ENCODE peak calls at places on chromosome 6, in ten cellular contexts. O is body of pancreas, G is heart right ventricle, V is foreskin fibroblast, A is endodermal cell, T is adrenal gland, I is heart left ventricle, M is AG04450, F is RWPE1, L is astrocyte. P is an unnamed sample.

GRCh38 chr6:72968704-72969103 is 256.6 kb downstream of the KHDC1L start:
- DNase-seq in V (peak), G (no peak), I (no peak), L (peak), O (no peak), T (no peak), M (peak), F (peak), A (no peak), P (no peak)

GRCh38 chr6:34055223-34055933 is 90.5 kb downstream of the GRM4 start:
- DNase-seq in T (peak), I (peak), L (peak), G (peak), O (peak), A (peak), V (peak), F (peak), M (peak), P (peak)

GRCh38 chr6:47098570-47098993 is 56.5 kb upstream of the ADGRF1 start:
- DNase-seq in I (no peak), T (peak), G (no peak), V (peak), M (peak), O (peak), L (no peak), F (peak), A (no peak), P (no peak)

GRCh38 chr6:158028421-158028820 is 46.8 kb downstream of the SYNJ2 start:
- DNase-seq in L (no peak), F (no peak), V (no peak), I (no peak), A (no peak), O (peak), G (no peak), M (no peak), T (no peak), P (no peak)

GRCh38 chr6:135147637-135148592 is 33.2 kb upstream of the MYB start:
- DNase-seq in M (no peak), O (no peak), G (no peak), V (peak), A (no peak), T (no peak), I (no peak), F (no peak), L (no peak), P (no peak)

GRCh38 chr6:13767121-13767794 is 47.1 kb downstream of the MCUR1 start:
- DNase-seq in M (no peak), L (peak), G (peak), T (peak), I (peak), O (no peak), F (no peak), A (peak), V (peak), P (peak)

GRCh38 chr6:136604928-136605485 is 54.8 kb upstream of the MAP7 start:
- DNase-seq in F (no peak), A (no peak), I (no peak), L (no peak), M (no peak), O (no peak), V (no peak), T (no peak), G (no peak), P (no peak)

GRCh38 chr6:26363882-26364825 is 844 bp upstream of the BTN3A2 start:
- DNase-seq in F (peak), V (peak), T (peak), A (peak), O (no peak), I (no peak), M (no peak), G (no peak), L (no peak), P (no peak)

GRCh38 chr6:124961784-124962611 is at the start of gene RNF217:
- DNase-seq in G (peak), A (peak), O (peak), V (peak), F (peak), M (no peak), I (peak), T (peak), L (peak), P (no peak)

GRCh38 chr6:118606268-118606667 is 45.1 kb downstream of the CEP85L start:
- DNase-seq in I (no peak), A (no peak), M (no peak), L (no peak), T (no peak), F (no peak), G (no peak), V (no peak), O (no peak), P (no peak)

GRCh38 chr6:3591970-3592369 is 135.1 kb upstream of the SLC22A23 start:
- DNase-seq in V (no peak), G (no peak), A (no peak), O (no peak), I (no peak), T (no peak), F (no peak), M (no peak), L (no peak), P (no peak)

GRCh38 chr6:34485321-34486060 is 19.6 kb downstream of the PACSIN1 start:
- DNase-seq in T (no peak), O (no peak), G (no peak), M (no peak), V (no peak), A (peak), L (no peak), I (no peak), F (no peak), P (no peak)

GRCh38 chr6:37077459-37078296 is 72.2 kb downstream of the FGD2 start:
- DNase-seq in F (peak), L (peak), T (peak), G (peak), I (peak), V (peak), M (peak), O (peak), A (peak), P (no peak)

GRCh38 chr6:129766959-129767728 is 57.2 kb upstream of the ARHGAP18 start:
- DNase-seq in V (peak), G (no peak), M (peak), F (peak), O (peak), L (peak), I (no peak), A (peak), T (peak), P (peak)

GRCh38 chr6:44676826-44677433 is 289.4 kb downstream of the CDC5L start:
- DNase-seq in L (no peak), F (no peak), I (no peak), M (no peak), V (no peak), T (no peak), G (no peak), A (no peak), O (no peak), P (no peak)

GRCh38 chr6:161152527-161152862 is 121.4 kb downstream of the AGPAT4 start:
- DNase-seq in F (no peak), V (no peak), L (no peak), G (no peak), O (no peak), I (no peak), T (no peak), A (no peak), M (no peak), P (no peak)

DNA sequence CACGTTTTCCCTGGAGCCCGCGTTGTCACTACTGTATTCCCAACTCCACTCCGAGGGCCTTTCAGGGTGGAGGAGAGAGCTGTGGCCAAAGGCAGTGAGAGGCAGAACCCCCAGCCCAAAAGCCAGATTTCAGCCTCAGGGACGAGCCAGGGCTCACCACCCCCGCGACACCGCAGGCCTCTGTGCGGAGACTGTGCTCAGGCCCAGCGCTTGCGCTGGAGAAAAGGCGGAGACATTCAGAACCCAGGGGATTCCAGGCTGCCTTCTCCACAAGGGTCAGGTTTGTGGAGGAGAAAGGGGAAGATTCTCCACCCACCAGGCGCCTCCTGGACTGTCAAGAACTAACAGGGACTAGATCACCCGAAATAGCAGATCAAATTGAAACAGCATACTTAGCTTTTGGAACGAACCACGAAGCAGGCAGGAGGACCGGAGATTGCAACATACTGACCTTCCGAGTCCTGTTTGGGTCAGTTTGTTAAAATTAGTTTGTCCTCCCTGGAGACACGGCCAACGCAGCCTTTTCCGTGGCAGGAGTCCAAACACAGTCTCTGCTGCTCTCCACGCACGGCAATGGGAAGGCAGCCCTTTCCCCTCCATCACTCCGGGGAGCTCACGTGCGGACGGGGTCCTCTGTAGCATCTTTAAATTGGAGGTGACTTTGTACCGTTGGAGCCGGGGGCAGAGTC is 14.4 kb downstream of the DLL1 start:
- DNase-seq in M (no peak), F (no peak), V (no peak), A (no peak), O (peak), L (no peak), T (peak), I (peak), G (peak), P (no peak)
- TF ChIP-seq CTCF in M (no peak), F (no peak), V (no peak), A (no peak), O (no peak), L (no peak), T (no peak), I (peak), G (no peak), P (no peak)

GRCh38 chr6:115545410-115545986 is 515.2 kb downstream of the FRK start:
- DNase-seq in A (peak), L (no peak), V (no peak), T (no peak), I (peak), G (peak), F (no peak), O (no peak), M (no peak), P (no peak)
- TF ChIP-seq CTCF in A (peak), L (no peak), V (peak), T (no peak), I (peak), G (no peak), F (no peak), O (no peak), M (no peak), P (no peak)

DNA sequence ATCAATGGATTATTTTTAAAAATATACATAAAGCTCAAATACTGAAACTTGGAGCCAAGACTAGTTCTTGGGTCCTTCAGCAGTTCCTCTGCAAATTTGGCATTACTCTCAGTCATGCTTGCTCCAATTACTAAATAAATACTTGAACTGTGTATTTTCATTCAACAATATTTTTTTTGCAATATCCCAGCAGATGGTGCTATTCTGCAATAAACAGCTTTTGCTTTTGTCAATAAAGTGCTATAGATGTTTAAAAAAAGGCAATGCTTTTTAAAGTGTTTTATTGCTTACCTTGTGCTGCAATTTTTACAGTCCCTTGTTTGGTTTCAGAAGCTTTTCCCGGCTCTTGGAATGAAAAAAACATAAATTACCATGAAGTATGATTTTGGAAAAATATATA is 243.4 kb downstream of the TRDN start:
- DNase-seq in T (no peak), V (no peak), F (no peak), A (no peak), I (no peak), M (no peak), G (no peak), L (no peak), O (no peak), P (no peak)
- TF ChIP-seq CTCF in T (peak), V (no peak), F (peak), A (peak), I (peak), M (peak), G (no peak), L (peak), O (no peak), P (no peak)

GRCh38 chr6:169701953-169702639 is at the start of the genes C6orf120 and WDR27:
- DNase-seq in F (peak), T (peak), I (peak), O (peak), L (peak), M (peak), V (peak), A (peak), G (peak), P (peak)
- TF ChIP-seq CTCF in F (no peak), T (no peak), I (no peak), O (peak), L (no peak), M (no peak), V (no peak), A (no peak), G (no peak), P (no peak)

GRCh38 chr6:156359912-156360311 is 417.3 kb upstream of the ARID1B start:
- DNase-seq in I (no peak), M (no peak), O (no peak), L (no peak), G (no peak), F (no peak), T (no peak), V (no peak), A (peak), P (no peak)
- TF ChIP-seq CTCF in I (no peak), M (peak), O (no peak), L (no peak), G (no peak), F (no peak), T (no peak), V (no peak), A (peak), P (no peak)

GRCh38 chr6:126548301-126548700 is 208.4 kb downstream of the CENPW start:
- DNase-seq in O (no peak), M (no peak), F (no peak), A (no peak), T (no peak), V (peak), L (no peak), I (no peak), G (no peak), P (no peak)

GRCh38 chr6:126553856-126554255 is 213.9 kb downstream of the CENPW start:
- DNase-seq in L (no peak), G (no peak), O (no peak), V (peak), T (no peak), A (no peak), M (no peak), F (no peak), I (no peak), P (no peak)

GRCh38 chr6:126546771-126547170 is 206.9 kb downstream of the CENPW start:
- DNase-seq in I (no peak), F (peak), G (no peak), V (peak), A (no peak), M (no peak), T (no peak), O (no peak), L (no peak), P (no peak)

DNA sequence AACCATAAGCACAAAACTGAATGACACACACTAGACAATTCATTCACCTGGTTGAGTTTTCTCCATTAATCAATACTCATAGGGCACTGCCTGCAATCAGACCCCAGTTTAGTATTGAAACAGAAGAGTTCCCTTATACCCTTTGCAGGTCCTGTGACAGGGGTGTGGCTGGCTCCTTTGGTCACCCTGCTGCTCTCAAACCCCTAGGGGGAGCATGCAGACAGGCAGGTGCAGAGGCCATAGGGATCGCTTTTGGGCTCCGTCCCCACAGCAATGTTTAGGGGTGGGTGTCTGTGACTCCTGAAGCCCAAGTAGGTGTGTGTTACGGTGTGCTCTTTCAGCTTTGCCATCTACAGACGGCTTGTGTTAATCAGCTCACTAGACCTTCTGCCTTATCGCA is 210.4 kb downstream of the CENPW start:
- DNase-seq in F (no peak), O (no peak), L (no peak), V (no peak), G (no peak), A (peak), I (no peak), T (no peak), M (no peak), P (no peak)
- TF ChIP-seq CTCF in F (no peak), O (no peak), L (no peak), V (no peak), G (no peak), A (peak), I (no peak), T (no peak), M (no peak), P (no peak)

DNA sequence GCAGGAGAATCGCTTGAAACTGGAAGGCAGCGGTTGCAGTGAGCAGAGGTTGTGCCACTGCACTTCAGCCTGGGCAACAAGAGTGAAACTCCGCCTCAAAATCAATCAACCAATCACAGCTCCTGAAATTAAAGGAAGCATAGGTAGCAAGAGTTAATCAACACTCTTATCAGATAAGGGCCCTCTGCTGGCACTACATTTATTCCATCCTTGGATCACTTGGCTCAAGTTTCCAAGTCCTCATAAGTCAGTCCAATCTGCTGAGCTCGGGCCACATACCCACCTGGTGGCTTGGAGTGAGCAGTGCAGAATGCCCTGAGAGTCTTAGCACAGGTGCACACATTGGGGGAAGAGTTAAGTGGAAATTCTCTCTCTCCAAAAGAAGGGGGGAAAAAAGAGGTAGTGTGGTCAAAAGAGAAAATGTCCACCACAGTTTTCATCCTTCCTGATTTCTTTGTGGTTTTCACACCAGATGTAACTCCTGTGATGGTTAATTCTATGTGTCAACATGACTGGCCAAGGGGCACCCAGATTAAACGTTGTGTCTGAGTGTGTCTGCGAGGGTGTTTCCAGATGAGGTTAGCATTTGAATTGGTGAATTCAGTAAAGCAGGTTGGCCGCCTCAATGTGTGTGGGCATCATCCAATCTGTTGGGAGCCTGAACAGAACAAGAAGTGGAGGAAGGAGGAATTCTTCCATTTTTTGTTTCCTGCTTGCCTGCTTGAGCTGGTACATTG is 14.2 kb upstream of the FAM8A1 start:
- DNase-seq in M (no peak), A (peak), G (no peak), I (no peak), F (peak), L (no peak), O (peak), T (no peak), V (no peak), P (no peak)
- TF ChIP-seq CTCF in M (no peak), A (peak), G (no peak), I (no peak), F (no peak), L (no peak), O (peak), T (no peak), V (peak), P (no peak)

GRCh38 chr6:7246401-7247178 is 66.4 kb downstream of the SSR1 start:
- DNase-seq in V (no peak), M (no peak), A (peak), O (no peak), T (no peak), I (no peak), G (no peak), F (no peak), L (no peak), P (no peak)
- TF ChIP-seq CTCF in V (no peak), M (no peak), A (peak), O (no peak), T (no peak), I (peak), G (no peak), F (no peak), L (no peak), P (no peak)

DNA sequence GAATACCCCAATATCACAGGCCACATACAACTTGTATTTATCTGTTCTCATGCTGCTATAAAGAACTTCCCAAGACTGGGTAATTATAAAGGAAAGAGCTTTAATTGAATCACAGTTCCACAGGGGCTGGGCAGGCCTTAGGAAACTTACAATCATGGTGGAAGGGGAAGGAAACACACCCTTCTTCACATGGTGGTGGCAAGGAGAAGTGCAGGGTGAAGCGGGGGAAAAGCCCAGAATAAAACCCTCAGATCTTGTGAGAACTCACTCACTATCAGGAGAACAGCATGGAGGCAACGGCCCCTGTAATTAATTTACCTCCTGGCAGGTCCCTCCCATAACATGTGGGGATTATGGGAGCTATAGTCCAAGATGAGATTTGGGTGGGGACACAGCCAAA is 50.3 kb upstream of the FNDC1 start:
- DNase-seq in I (no peak), V (no peak), A (no peak), T (no peak), G (no peak), F (no peak), O (no peak), L (no peak), M (no peak), P (no peak)
- TF ChIP-seq CTCF in I (no peak), V (no peak), A (peak), T (no peak), G (no peak), F (no peak), O (no peak), L (no peak), M (no peak), P (no peak)